ENCODE peak calls at places on chromosomes 2 and 18, in ten cellular contexts. One of them, this sample, is unnamed.

GRCh38 chr2:239695728-239696240 is 295.0 kb upstream of the HDAC4 start:
- DNase-seq in foreskin fibroblast: no peak
- DNase-seq in cardiac fibroblast: no peak
- DNase-seq in GM23338: no peak
- DNase-seq in uterus: no peak
- DNase-seq in body of pancreas: no peak
- DNase-seq in fibroblast of pulmonary artery: no peak
- DNase-seq in ovary: no peak
- DNase-seq in fibroblast of lung: no peak
- DNase-seq in tibial nerve: no peak
- DNase-seq in this sample: no peak

GRCh38 chr2:175414872-175415487 is 233.5 kb upstream of the ATP5MC3 start:
- DNase-seq in foreskin fibroblast: peak
- DNase-seq in cardiac fibroblast: peak
- DNase-seq in GM23338: peak
- DNase-seq in uterus: peak
- DNase-seq in body of pancreas: peak
- DNase-seq in fibroblast of pulmonary artery: peak
- DNase-seq in ovary: no peak
- DNase-seq in fibroblast of lung: peak
- DNase-seq in tibial nerve: peak
- DNase-seq in this sample: peak

GRCh38 chr2:233120459-233120858 is 60.3 kb downstream of the INPP5D start:
- DNase-seq in foreskin fibroblast: no peak
- DNase-seq in cardiac fibroblast: no peak
- DNase-seq in GM23338: no peak
- DNase-seq in uterus: no peak
- DNase-seq in body of pancreas: no peak
- DNase-seq in fibroblast of pulmonary artery: no peak
- DNase-seq in ovary: no peak
- DNase-seq in fibroblast of lung: no peak
- DNase-seq in tibial nerve: no peak
- DNase-seq in this sample: no peak

GRCh38 chr2:240231838-240232244 is 91.4 kb upstream of the OTOS start:
- DNase-seq in foreskin fibroblast: no peak
- DNase-seq in cardiac fibroblast: no peak
- DNase-seq in GM23338: no peak
- DNase-seq in uterus: no peak
- DNase-seq in body of pancreas: peak
- DNase-seq in fibroblast of pulmonary artery: no peak
- DNase-seq in ovary: peak
- DNase-seq in fibroblast of lung: no peak
- DNase-seq in tibial nerve: no peak
- DNase-seq in this sample: no peak

GRCh38 chr18:39871976-39872375 is 2083.1 kb upstream of the PIK3C3 start:
- DNase-seq in foreskin fibroblast: no peak
- DNase-seq in cardiac fibroblast: no peak
- DNase-seq in GM23338: no peak
- DNase-seq in uterus: no peak
- DNase-seq in body of pancreas: no peak
- DNase-seq in fibroblast of pulmonary artery: peak
- DNase-seq in ovary: no peak
- DNase-seq in fibroblast of lung: no peak
- DNase-seq in tibial nerve: no peak
- DNase-seq in this sample: peak

GRCh38 chr2:11745613-11746375 is 638 bp upstream of the LPIN1 start:
- DNase-seq in foreskin fibroblast: no peak
- DNase-seq in cardiac fibroblast: no peak
- DNase-seq in GM23338: no peak
- DNase-seq in uterus: no peak
- DNase-seq in body of pancreas: no peak
- DNase-seq in fibroblast of pulmonary artery: no peak
- DNase-seq in ovary: no peak
- DNase-seq in fibroblast of lung: no peak
- DNase-seq in tibial nerve: no peak
- DNase-seq in this sample: no peak

GRCh38 chr2:230981704-230982103 is 14.2 kb upstream of the SPATA3 start:
- DNase-seq in foreskin fibroblast: no peak
- DNase-seq in cardiac fibroblast: no peak
- DNase-seq in GM23338: no peak
- DNase-seq in uterus: no peak
- DNase-seq in body of pancreas: no peak
- DNase-seq in fibroblast of pulmonary artery: no peak
- DNase-seq in ovary: no peak
- DNase-seq in fibroblast of lung: no peak
- DNase-seq in tibial nerve: no peak
- DNase-seq in this sample: no peak

GRCh38 chr2:28102455-28102874 is 211.9 kb downstream of the BABAM2 start:
- DNase-seq in foreskin fibroblast: peak
- DNase-seq in cardiac fibroblast: peak
- DNase-seq in GM23338: no peak
- DNase-seq in uterus: no peak
- DNase-seq in body of pancreas: no peak
- DNase-seq in fibroblast of pulmonary artery: peak
- DNase-seq in ovary: no peak
- DNase-seq in fibroblast of lung: peak
- DNase-seq in tibial nerve: no peak
- DNase-seq in this sample: peak

GRCh38 chr18:79451237-79452125 is 55.8 kb downstream of the NFATC1 start:
- DNase-seq in foreskin fibroblast: no peak
- DNase-seq in cardiac fibroblast: no peak
- DNase-seq in GM23338: no peak
- DNase-seq in uterus: no peak
- DNase-seq in body of pancreas: no peak
- DNase-seq in fibroblast of pulmonary artery: no peak
- DNase-seq in ovary: no peak
- DNase-seq in fibroblast of lung: no peak
- DNase-seq in tibial nerve: no peak
- DNase-seq in this sample: no peak
- TF ChIP-seq CTCF in foreskin fibroblast: no peak
- TF ChIP-seq CTCF in cardiac fibroblast: no peak
- TF ChIP-seq CTCF in GM23338: peak
- TF ChIP-seq CTCF in uterus: no peak
- TF ChIP-seq CTCF in body of pancreas: no peak
- TF ChIP-seq CTCF in fibroblast of pulmonary artery: no peak
- TF ChIP-seq CTCF in ovary: no peak
- TF ChIP-seq CTCF in fibroblast of lung: no peak
- TF ChIP-seq CTCF in tibial nerve: no peak
- TF ChIP-seq CTCF in this sample: no peak

DNA sequence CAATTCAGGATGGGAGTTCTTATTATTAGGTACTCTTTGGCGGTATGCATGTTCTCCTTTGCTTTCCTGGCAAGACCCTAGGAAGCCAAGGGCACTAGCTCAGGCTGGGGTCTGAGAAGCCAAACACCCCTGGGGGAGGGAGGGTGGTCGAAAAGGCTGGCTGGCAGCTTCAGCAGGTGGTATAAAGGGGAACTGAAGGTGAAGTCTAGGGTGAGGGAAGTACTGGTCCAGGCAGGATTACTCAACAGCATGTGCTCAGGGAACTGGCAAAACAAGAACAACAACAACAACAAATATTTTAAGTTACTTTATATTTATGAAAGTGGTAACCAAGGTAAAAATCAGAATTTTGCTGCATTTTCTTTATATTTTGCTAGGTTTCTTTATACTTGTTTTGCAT is 40.7 kb upstream of the PCBP1 start:
- DNase-seq in foreskin fibroblast: no peak
- DNase-seq in cardiac fibroblast: no peak
- DNase-seq in GM23338: no peak
- DNase-seq in uterus: no peak
- DNase-seq in body of pancreas: no peak
- DNase-seq in fibroblast of pulmonary artery: no peak
- DNase-seq in ovary: no peak
- DNase-seq in fibroblast of lung: no peak
- DNase-seq in tibial nerve: no peak
- DNase-seq in this sample: no peak
- H3K4me3 ChIP-seq in foreskin fibroblast: no peak
- H3K4me3 ChIP-seq in cardiac fibroblast: no peak
- H3K4me3 ChIP-seq in GM23338: no peak
- H3K4me3 ChIP-seq in uterus: no peak
- H3K4me3 ChIP-seq in body of pancreas: no peak
- H3K4me3 ChIP-seq in fibroblast of pulmonary artery: no peak
- H3K4me3 ChIP-seq in ovary: no peak
- H3K4me3 ChIP-seq in fibroblast of lung: no peak
- H3K4me3 ChIP-seq in tibial nerve: no peak
- H3K4me3 ChIP-seq in this sample: no peak

GRCh38 chr2:124776332-124776731 is 751.2 kb downstream of the CNTNAP5 start:
- DNase-seq in foreskin fibroblast: no peak
- DNase-seq in cardiac fibroblast: no peak
- DNase-seq in GM23338: no peak
- DNase-seq in uterus: no peak
- DNase-seq in body of pancreas: no peak
- DNase-seq in fibroblast of pulmonary artery: no peak
- DNase-seq in ovary: no peak
- DNase-seq in fibroblast of lung: no peak
- DNase-seq in tibial nerve: no peak
- DNase-seq in this sample: no peak
- TF ChIP-seq CTCF in foreskin fibroblast: no peak
- TF ChIP-seq CTCF in cardiac fibroblast: no peak
- TF ChIP-seq CTCF in GM23338: no peak
- TF ChIP-seq CTCF in uterus: no peak
- TF ChIP-seq CTCF in body of pancreas: no peak
- TF ChIP-seq CTCF in fibroblast of pulmonary artery: no peak
- TF ChIP-seq CTCF in ovary: no peak
- TF ChIP-seq CTCF in fibroblast of lung: no peak
- TF ChIP-seq CTCF in tibial nerve: no peak
- TF ChIP-seq CTCF in this sample: no peak

DNA sequence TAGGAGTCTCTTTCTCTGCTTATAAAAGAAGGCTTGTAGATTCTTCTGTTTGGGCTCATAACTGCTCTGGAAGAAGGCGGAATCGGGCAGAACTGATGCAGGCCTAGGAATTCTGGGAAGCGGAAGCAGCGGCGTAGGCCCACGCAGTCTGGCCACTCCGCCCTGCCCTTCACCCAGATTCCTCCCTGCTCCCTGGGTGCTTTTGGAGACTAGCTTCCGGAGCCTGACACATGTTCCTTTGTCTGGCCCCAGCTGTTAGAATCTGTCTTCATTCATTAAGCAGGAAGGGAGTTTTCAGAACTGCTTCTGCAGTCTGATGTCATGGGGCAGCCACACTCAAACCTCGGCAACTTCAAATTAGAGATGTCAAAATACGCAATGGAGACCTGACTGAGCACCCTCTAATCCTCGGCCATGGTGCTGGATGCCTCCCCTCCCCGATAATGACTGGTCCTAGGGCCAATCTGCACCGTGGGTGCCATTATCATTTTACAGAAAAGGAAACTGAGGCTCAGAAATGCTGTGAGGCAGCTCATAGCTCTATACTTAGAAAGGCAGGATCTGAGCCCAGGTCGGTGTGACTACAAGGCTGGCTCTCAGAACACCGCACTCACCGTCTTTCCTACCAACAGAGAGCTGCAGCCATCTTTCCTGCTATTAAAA is 275.7 kb downstream of the MYCN start:
- DNase-seq in foreskin fibroblast: no peak
- DNase-seq in cardiac fibroblast: no peak
- DNase-seq in GM23338: no peak
- DNase-seq in uterus: no peak
- DNase-seq in body of pancreas: no peak
- DNase-seq in fibroblast of pulmonary artery: no peak
- DNase-seq in ovary: no peak
- DNase-seq in fibroblast of lung: no peak
- DNase-seq in tibial nerve: no peak
- DNase-seq in this sample: no peak
- H3K4me3 ChIP-seq in foreskin fibroblast: no peak
- H3K4me3 ChIP-seq in cardiac fibroblast: no peak
- H3K4me3 ChIP-seq in GM23338: no peak
- H3K4me3 ChIP-seq in uterus: no peak
- H3K4me3 ChIP-seq in body of pancreas: no peak
- H3K4me3 ChIP-seq in fibroblast of pulmonary artery: no peak
- H3K4me3 ChIP-seq in ovary: no peak
- H3K4me3 ChIP-seq in fibroblast of lung: no peak
- H3K4me3 ChIP-seq in tibial nerve: no peak
- H3K4me3 ChIP-seq in this sample: no peak

GRCh38 chr2:31386648-31387047 is 27.9 kb downstream of the XDH start:
- DNase-seq in foreskin fibroblast: no peak
- DNase-seq in cardiac fibroblast: peak
- DNase-seq in GM23338: peak
- DNase-seq in uterus: no peak
- DNase-seq in body of pancreas: no peak
- DNase-seq in fibroblast of pulmonary artery: no peak
- DNase-seq in ovary: no peak
- DNase-seq in fibroblast of lung: peak
- DNase-seq in tibial nerve: no peak
- DNase-seq in this sample: no peak
- TF ChIP-seq CTCF in foreskin fibroblast: no peak
- TF ChIP-seq CTCF in cardiac fibroblast: peak
- TF ChIP-seq CTCF in GM23338: peak
- TF ChIP-seq CTCF in uterus: no peak
- TF ChIP-seq CTCF in body of pancreas: no peak
- TF ChIP-seq CTCF in fibroblast of pulmonary artery: no peak
- TF ChIP-seq CTCF in ovary: no peak
- TF ChIP-seq CTCF in fibroblast of lung: no peak
- TF ChIP-seq CTCF in tibial nerve: no peak
- TF ChIP-seq CTCF in this sample: peak

GRCh38 chr2:47521666-47522285 is 118.8 kb downstream of the MSH2 start:
- DNase-seq in foreskin fibroblast: no peak
- DNase-seq in cardiac fibroblast: no peak
- DNase-seq in GM23338: no peak
- DNase-seq in uterus: no peak
- DNase-seq in body of pancreas: no peak
- DNase-seq in fibroblast of pulmonary artery: no peak
- DNase-seq in ovary: no peak
- DNase-seq in fibroblast of lung: no peak
- DNase-seq in tibial nerve: no peak
- DNase-seq in this sample: no peak
- H3K4me3 ChIP-seq in foreskin fibroblast: peak
- H3K4me3 ChIP-seq in cardiac fibroblast: peak
- H3K4me3 ChIP-seq in GM23338: peak
- H3K4me3 ChIP-seq in uterus: peak
- H3K4me3 ChIP-seq in body of pancreas: no peak
- H3K4me3 ChIP-seq in fibroblast of pulmonary artery: peak
- H3K4me3 ChIP-seq in ovary: peak
- H3K4me3 ChIP-seq in fibroblast of lung: peak
- H3K4me3 ChIP-seq in tibial nerve: peak
- H3K4me3 ChIP-seq in this sample: no peak

This sample was measured in fibroblast of mammary gland.